ENCODE peak calls at places on chromosome 2, in eight cellular contexts. Y is CD8-positive, alpha-beta T cell; T is SHP77; I is IMR-90; O is GM12865; Q is stimulated activated CD4-positive, alpha-beta T cell treated with anti-CD3 and anti-CD28 coated beads, Interleukin-4, amount 100 ng/mL, for 4 hours; K is NCI-H1417; E is mesothelial cell of epicardium. D is an unnamed sample.
A peak's percentile ranks its signal among the peaks of the same experiment; 100 is the strongest.

GRCh38 chr2:179104736-179105135 is 54.8 kb upstream of the CCDC141 start:
- DNase-seq in Y (no peak), T (no peak), I (peak; percentile 78), O (no peak), Q (no peak), K (no peak), E (no peak), D (peak; percentile 72)

GRCh38 chr2:232491139-232491780 is 3.6 kb upstream of the ECEL1 start:
- DNase-seq in Y (no peak), T (peak; percentile 78), I (no peak), O (no peak), Q (no peak), K (no peak), E (no peak), D (no peak)

GRCh38 chr2:98757904-98758421 is 27.0 kb upstream of the MGAT4A start:
- DNase-seq in Y (peak; percentile 75), T (peak; percentile 53), I (peak; percentile 79), O (peak; percentile 86), Q (peak; percentile 54), K (no peak), E (no peak), D (peak; percentile 71)

GRCh38 chr2:129611456-129611855 is 368.0 kb upstream of the RAB6C start:
- DNase-seq in Y (no peak), T (no peak), I (no peak), O (no peak), Q (no peak), K (no peak), E (no peak), D (no peak)

GRCh38 chr2:100278501-100278900 is 43.8 kb downstream of the LONRF2 start:
- DNase-seq in Y (no peak), T (no peak), I (no peak), O (no peak), Q (no peak), K (no peak), E (no peak), D (no peak)

GRCh38 chr2:12857891-12858290 is 141.2 kb downstream of the TRIB2 start:
- DNase-seq in Y (no peak), T (no peak), I (no peak), O (no peak), Q (no peak), K (no peak), E (no peak), D (peak; percentile 20)

GRCh38 chr2:138827426-138828054 is 47.4 kb upstream of the NXPH2 start:
- DNase-seq in Y (no peak), T (peak; percentile 17), I (peak; percentile 68), O (peak; percentile 72), Q (peak; percentile 1), K (peak; percentile 32), E (no peak), D (peak; percentile 81)

GRCh38 chr2:120977582-120978358 is 242.1 kb downstream of the GLI2 start:
- DNase-seq in Y (no peak), T (no peak), I (no peak), O (no peak), Q (no peak), K (no peak), E (no peak), D (no peak)

GRCh38 chr2:75456825-75457224 is 103.9 kb downstream of the EVA1A start:
- DNase-seq in Y (no peak), T (no peak), I (no peak), O (no peak), Q (no peak), K (no peak), E (no peak), D (no peak)

GRCh38 chr2:97714084-97714949 is 941 bp downstream of the ZAP70 start:
- DNase-seq in Y (no peak), T (no peak), I (no peak), O (no peak), Q (no peak), K (no peak), E (no peak), D (no peak)

GRCh38 chr2:166882851-166883250 is 5.4 kb upstream of the XIRP2 start:
- DNase-seq in Y (no peak), T (no peak), I (no peak), O (no peak), Q (no peak), K (no peak), E (no peak), D (no peak)

GRCh38 chr2:88950010-88950409 is 258.5 kb downstream of the RPIA start:
- DNase-seq in Y (no peak), T (peak; percentile 13), I (no peak), O (peak; percentile 11), Q (no peak), K (no peak), E (no peak), D (peak; percentile 15)

GRCh38 chr2:20125164-20125563 is 73.7 kb upstream of the LAPTM4A start:
- DNase-seq in Y (no peak), T (no peak), I (no peak), O (no peak), Q (no peak), K (no peak), E (no peak), D (no peak)

GRCh38 chr2:6866239-6866745 is 585 bp upstream of the CMPK2 start:
- DNase-seq in Y (peak; percentile 64), T (peak; percentile 54), I (peak; percentile 3), O (peak; percentile 59), Q (peak; percentile 58), K (peak; percentile 76), E (no peak), D (peak; percentile 81)

GRCh38 chr2:28390857-28391563 is 1.6 kb upstream of the FOSL2 start:
- DNase-seq in Y (no peak), T (peak; percentile 54), I (no peak), O (no peak), Q (no peak), K (no peak), E (no peak), D (no peak)

GRCh38 chr2:148935791-148936190 is 60.8 kb downstream of the KIF5C start:
- DNase-seq in Y (no peak), T (no peak), I (no peak), O (no peak), Q (no peak), K (no peak), E (no peak), D (no peak)

GRCh38 chr2:23659328-23659727 is 267.6 kb downstream of the ATAD2B start:
- DNase-seq in Y (no peak), T (no peak), I (no peak), O (no peak), Q (no peak), K (no peak), E (no peak), D (no peak)

GRCh38 chr2:46239175-46239846 is 57.9 kb upstream of the EPAS1 start:
- DNase-seq in Y (no peak), T (no peak), I (no peak), O (no peak), Q (no peak), K (no peak), E (no peak), D (no peak)

GRCh38 chr2:192044496-192044895 is 150.2 kb downstream of the TMEFF2 start:
- DNase-seq in Y (no peak), T (no peak), I (no peak), O (no peak), Q (no peak), K (no peak), E (no peak), D (no peak)

GRCh38 chr2:169584005-169584877 is at the start of gene PPIG:
- DNase-seq in Y (peak; percentile 90), T (peak; percentile 88), I (peak; percentile 91), O (peak; percentile 94), Q (peak; percentile 86), K (peak; percentile 80), E (peak; percentile 65), D (peak; percentile 95)

GRCh38 chr2:189566046-189566445 is 14.5 kb downstream of the SLC40A1 start:
- DNase-seq in Y (no peak), T (no peak), I (no peak), O (no peak), Q (no peak), K (no peak), E (no peak), D (no peak)

GRCh38 chr2:238587776-238588660 is 161.3 kb downstream of the ASB1 start:
- DNase-seq in Y (no peak), T (no peak), I (no peak), O (no peak), Q (no peak), K (no peak), E (no peak), D (no peak)

GRCh38 chr2:125710561-125710960 is 945.4 kb upstream of the GYPC start:
- DNase-seq in Y (no peak), T (no peak), I (no peak), O (no peak), Q (no peak), K (no peak), E (no peak), D (peak; percentile 41)

GRCh38 chr2:203730076-203730729 is 23.8 kb downstream of the CD28 start:
- DNase-seq in Y (no peak), T (no peak), I (peak; percentile 78), O (peak; percentile 49), Q (no peak), K (no peak), E (no peak), D (no peak)

GRCh38 chr2:181790716-181791649 is 100.5 kb upstream of the ITPRID2 start:
- DNase-seq in Y (no peak), T (no peak), I (peak; percentile 99), O (peak; percentile 67), Q (no peak), K (no peak), E (no peak), D (no peak)

GRCh38 chr2:99662761-99663341 is 173.0 kb upstream of the REV1 start:
- DNase-seq in Y (no peak), T (no peak), I (peak; percentile 97), O (no peak), Q (no peak), K (peak; percentile 54), E (no peak), D (no peak)

GRCh38 chr2:230874456-230874855 is 9.7 kb downstream of the ITM2C start:
- DNase-seq in Y (no peak), T (no peak), I (no peak), O (no peak), Q (no peak), K (no peak), E (no peak), D (no peak)

GRCh38 chr2:195561205-195562032 is 95.6 kb upstream of the SLC39A10 start:
- DNase-seq in Y (no peak), T (no peak), I (peak; percentile 99), O (peak; percentile 79), Q (no peak), K (no peak), E (no peak), D (peak; percentile 43)

GRCh38 chr2:202096736-202097135 is 23.7 kb downstream of the KIAA2012 start:
- DNase-seq in Y (no peak), T (no peak), I (peak; percentile 88), O (no peak), Q (no peak), K (no peak), E (no peak), D (no peak)

GRCh38 chr2:118747637-118748036 is 99.8 kb downstream of the EN1 start:
- DNase-seq in Y (no peak), T (no peak), I (no peak), O (no peak), Q (no peak), K (no peak), E (no peak), D (no peak)

GRCh38 chr2:3242747-3243369 is 134.8 kb downstream of the EIPR1 start:
- DNase-seq in Y (peak; percentile 58), T (no peak), I (peak; percentile 27), O (peak; percentile 50), Q (peak; percentile 44), K (no peak), E (no peak), D (no peak)

GRCh38 chr2:127877626-127878025 is 8.1 kb downstream of the AMMECR1L start:
- DNase-seq in Y (no peak), T (no peak), I (peak; percentile 36), O (no peak), Q (no peak), K (no peak), E (no peak), D (no peak)

GRCh38 chr2:74267068-74267467 is 68.7 kb downstream of the MTHFD2 start:
- DNase-seq in Y (peak; percentile 69), T (peak; percentile 57), I (no peak), O (peak; percentile 66), Q (peak; percentile 49), K (no peak), E (no peak), D (peak; percentile 88)

GRCh38 chr2:174863183-174863582 is 98.9 kb upstream of the CHRNA1 start:
- DNase-seq in Y (no peak), T (no peak), I (no peak), O (no peak), Q (no peak), K (no peak), E (no peak), D (no peak)